ENCODE peak calls at places on chromosomes 11 and 22, in nine cellular contexts. T, Y, E, L, K, I, G, W and R are unnamed samples.

GRCh38 chr22:39332441-39333064 is 13.1 kb upstream of the RPL3 start:
- DNase-seq in W (peak; percentile 55), E (no peak), K (no peak), I (no peak), G (peak; percentile 86), Y (no peak), T (no peak), L (no peak), R (no peak)

GRCh38 chr11:64759722-64760719 is at the start of gene PYGM:
- DNase-seq in E (peak; percentile 73), K (peak; percentile 84), T (no peak), Y (no peak), W (no peak), L (no peak), I (no peak), G (no peak), R (peak; percentile 28)

GRCh38 chr11:12410006-12410728 is 32.8 kb downstream of the PARVA start:
- DNase-seq in Y (no peak), E (peak; percentile 6), G (no peak), I (no peak), L (no peak), W (no peak), T (peak; percentile 57), K (no peak), R (no peak)

GRCh38 chr11:65083834-65084597 is at the start of the genes CDCA5 and ZFPL1:
- DNase-seq in Y (peak; percentile 93), K (peak; percentile 97), T (peak; percentile 95), E (peak; percentile 97), I (peak; percentile 96), G (peak; percentile 96), L (peak; percentile 98), W (peak; percentile 97), R (peak; percentile 97)

GRCh38 chr22:46358766-46359165 is 23.3 kb downstream of the TRMU start:
- DNase-seq in L (no peak), T (no peak), E (no peak), W (no peak), Y (no peak), I (no peak), K (no peak), G (no peak), R (no peak)

GRCh38 chr11:125253795-125254525 is 89.4 kb downstream of the PKNOX2 start:
- DNase-seq in Y (no peak), G (no peak), W (no peak), E (no peak), T (no peak), L (no peak), I (no peak), K (no peak), R (no peak)

GRCh38 chr22:27097933-27098332 is 440.5 kb downstream of the MIAT start:
- DNase-seq in E (no peak), G (no peak), W (no peak), Y (no peak), T (no peak), K (no peak), L (no peak), I (no peak), R (no peak)

GRCh38 chr11:93784152-93784934 is at the start of gene MED17:
- DNase-seq in K (peak; percentile 95), T (peak; percentile 94), L (peak; percentile 90), G (peak; percentile 92), E (peak; percentile 97), W (peak; percentile 86), Y (peak; percentile 93), I (peak; percentile 83), R (peak; percentile 94)

GRCh38 chr11:18384157-18384641 is 10.2 kb upstream of the LDHA start:
- DNase-seq in L (no peak), Y (no peak), K (peak; percentile 69), I (no peak), T (no peak), G (peak; percentile 92), W (peak; percentile 66), E (peak; percentile 73), R (peak; percentile 64)